ENCODE peak calls at places on chromosome 19, in nine cellular contexts. Y, J, M, V, F, B, K, Z and A are unnamed samples.

GRCh38 chr19:51926426-51926783 is 867 bp upstream of the ZNF613 start:
- DNase-seq in B (no peak), K (no peak), Y (no peak), V (no peak), J (no peak), M (no peak), Z (no peak), F (no peak), A (no peak)

GRCh38 chr19:33376931-33377557 is 3.5 kb downstream of the CEBPG start:
- DNase-seq in K (no peak), Z (no peak), F (no peak), M (no peak), V (no peak), J (no peak), B (no peak), Y (no peak), A (no peak)

GRCh38 chr19:3698386-3698950 is 1.8 kb downstream of the PIP5K1C start:
- DNase-seq in Z (peak), B (no peak), F (no peak), M (no peak), J (no peak), V (no peak), K (no peak), Y (no peak), A (no peak)

GRCh38 chr19:23470873-23471555 is 75.7 kb upstream of the ZNF91 start:
- DNase-seq in Z (no peak), M (no peak), V (no peak), F (no peak), B (peak), K (no peak), Y (no peak), J (no peak), A (no peak)

GRCh38 chr19:18990128-18990708 is 43.1 kb downstream of the SUGP2 start:
- DNase-seq in Z (no peak), V (no peak), J (no peak), K (no peak), Y (no peak), M (no peak), F (no peak), B (peak), A (no peak)

GRCh38 chr19:58328999-58329398 is 2.2 kb downstream of the ZSCAN22 start:
- DNase-seq in V (no peak), Z (no peak), M (no peak), Y (no peak), K (no peak), J (no peak), B (peak), F (no peak), A (no peak)

GRCh38 chr19:17184381-17184841 is 30.7 kb upstream of the USE1 start:
- DNase-seq in M (no peak), Z (no peak), F (no peak), B (no peak), V (no peak), J (no peak), K (no peak), Y (no peak), A (no peak)

GRCh38 chr19:47099576-47100050 is 14.0 kb downstream of the ZC3H4 start:
- DNase-seq in V (no peak), J (no peak), Z (no peak), B (no peak), F (no peak), K (no peak), M (no peak), Y (no peak), A (peak)

GRCh38 chr19:5124111-5124855 is 155.4 kb downstream of the KDM4B start:
- DNase-seq in V (no peak), F (no peak), Y (no peak), B (no peak), M (no peak), K (no peak), J (no peak), Z (no peak), A (no peak)

GRCh38 chr19:29724102-29724641 is 9.1 kb upstream of the C19orf12 start:
- DNase-seq in M (no peak), F (no peak), Y (no peak), J (no peak), K (no peak), V (no peak), B (peak), Z (no peak), A (peak)

GRCh38 chr19:43763473-43763939 is 8.7 kb upstream of the SMG9 start:
- DNase-seq in V (no peak), F (no peak), B (no peak), Z (peak), K (no peak), J (no peak), Y (no peak), M (no peak), A (no peak)

GRCh38 chr19:53912653-53913052 is 3.6 kb downstream of the CACNG7 start:
- DNase-seq in F (no peak), M (no peak), K (no peak), J (no peak), B (peak), Y (no peak), Z (no peak), V (no peak), A (no peak)

GRCh38 chr19:44948763-44949374 is 3.0 kb downstream of the APOC2 start:
- DNase-seq in M (no peak), Z (no peak), B (no peak), K (no peak), F (no peak), Y (no peak), J (no peak), V (no peak), A (no peak)

GRCh38 chr19:44867578-44867977 is 21.5 kb downstream of the NECTIN2 start:
- DNase-seq in Z (no peak), J (no peak), K (no peak), Y (no peak), M (no peak), F (no peak), B (no peak), V (no peak), A (no peak)

GRCh38 chr19:19226663-19227062 is 14.9 kb downstream of the NCAN start:
- DNase-seq in M (no peak), Y (no peak), Z (no peak), J (no peak), V (no peak), F (no peak), B (no peak), K (no peak), A (no peak)

GRCh38 chr19:35716735-35716984 is 1.1 kb upstream of the KMT2B start:
- DNase-seq in M (no peak), F (no peak), Z (peak), B (no peak), K (no peak), Y (no peak), J (no peak), V (no peak), A (peak)

GRCh38 chr19:46668662-46669061 is 7.7 kb upstream of the DACT3 start:
- DNase-seq in Z (no peak), V (no peak), M (no peak), Y (no peak), F (no peak), B (no peak), J (no peak), K (no peak), A (no peak)

GRCh38 chr19:11942843-11943108 is 17.9 kb downstream of the ZNF700 start:
- DNase-seq in M (no peak), J (no peak), K (no peak), B (peak), V (no peak), F (no peak), Z (no peak), Y (no peak), A (no peak)

GRCh38 chr19:19513671-19514070 is 1.7 kb downstream of the TSSK6 start:
- DNase-seq in K (no peak), Y (no peak), F (no peak), M (no peak), Z (no peak), V (no peak), B (no peak), J (no peak), A (no peak)

GRCh38 chr19:39824143-39825092 is 9.5 kb downstream of the DYRK1B start:
- DNase-seq in Z (peak), Y (no peak), B (peak), K (peak), F (no peak), V (peak), M (peak), J (peak), A (peak)

GRCh38 chr19:13100031-13100588 is 2.5 kb downstream of the LYL1 start:
- DNase-seq in F (no peak), B (no peak), Y (no peak), K (no peak), V (no peak), M (no peak), J (no peak), Z (no peak), A (no peak)

GRCh38 chr19:39053276-39054090 is 21.1 kb upstream of the FBXO27 start:
- DNase-seq in F (no peak), Y (no peak), M (no peak), B (no peak), Z (no peak), K (no peak), J (no peak), V (no peak), A (peak)

GRCh38 chr19:46610851-46611770 is 10.0 kb downstream of the CALM3 start:
- DNase-seq in V (no peak), Z (peak), M (no peak), Y (no peak), B (no peak), F (no peak), K (peak), J (peak), A (no peak)

GRCh38 chr19:12834976-12835757 is 788 bp upstream of the RTBDN start:
- DNase-seq in M (no peak), Y (no peak), Z (no peak), B (peak), V (no peak), J (no peak), F (peak), K (no peak), A (no peak)

GRCh38 chr19:54207908-54208783 is 7.5 kb downstream of the RPS9 start:
- DNase-seq in Y (no peak), Z (peak), K (peak), F (no peak), J (no peak), V (no peak), B (no peak), M (no peak), A (no peak)

GRCh38 chr19:13441810-13442512 is 64.3 kb downstream of the CACNA1A start:
- DNase-seq in M (peak), V (no peak), K (no peak), Y (no peak), F (no peak), Z (no peak), J (no peak), B (peak), A (no peak)

GRCh38 chr19:55096061-55096701 is 20.5 kb downstream of the EPS8L1 start:
- DNase-seq in J (no peak), B (peak), F (no peak), Z (no peak), M (no peak), Y (no peak), K (no peak), V (no peak), A (no peak)

GRCh38 chr19:45514376-45515051 is 7.2 kb downstream of the VASP start:
- DNase-seq in M (no peak), Y (no peak), K (peak), J (no peak), V (no peak), Z (no peak), F (no peak), B (no peak), A (no peak)

GRCh38 chr19:54154603-54155345 is 4.7 kb downstream of the LENG1 start:
- DNase-seq in M (no peak), J (no peak), F (no peak), V (no peak), Y (no peak), B (no peak), Z (no peak), K (no peak), A (no peak)

GRCh38 chr19:56147307-56147706 is 6.2 kb downstream of the ZNF444 start:
- DNase-seq in Y (no peak), M (no peak), B (no peak), Z (no peak), V (no peak), K (no peak), F (no peak), J (no peak), A (no peak)

GRCh38 chr19:56145698-56146097 is 4.6 kb downstream of the ZNF444 start:
- DNase-seq in F (no peak), K (no peak), M (no peak), V (no peak), J (no peak), Y (no peak), Z (no peak), B (no peak), A (no peak)

GRCh38 chr19:56144816-56145215 is 3.7 kb downstream of the ZNF444 start:
- DNase-seq in B (no peak), F (no peak), J (no peak), M (no peak), Z (no peak), V (no peak), K (no peak), Y (no peak), A (no peak)

GRCh38 chr19:56148096-56148495 is 7.0 kb downstream of the ZNF444 start:
- DNase-seq in M (no peak), V (no peak), Y (no peak), F (no peak), Z (no peak), B (no peak), K (no peak), J (no peak), A (no peak)

GRCh38 chr19:56146904-56147303 is 5.8 kb downstream of the ZNF444 start:
- DNase-seq in Z (no peak), K (no peak), V (no peak), Y (no peak), B (no peak), M (no peak), F (no peak), J (no peak), A (no peak)
- H3K27ac ChIP-seq in Z (no peak), K (no peak), V (no peak), Y (no peak), B (no peak), M (no peak), F (no peak), J (no peak), A (no peak)

DNA sequence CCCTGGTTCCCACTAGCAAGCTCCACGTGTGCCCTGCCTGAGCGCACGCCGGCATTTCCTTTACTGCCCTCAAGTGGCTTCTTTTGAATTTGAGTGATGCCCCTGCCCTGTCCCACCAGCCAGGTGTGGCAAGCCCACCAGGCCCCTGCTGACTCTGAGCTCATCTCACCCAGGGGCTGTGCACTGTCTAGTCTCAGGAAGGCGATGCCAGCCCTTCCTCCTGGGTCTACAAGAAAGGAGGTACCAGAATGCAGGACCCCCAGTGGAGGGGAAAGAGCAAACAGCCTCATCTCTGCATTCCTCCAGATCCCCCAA is 17.3 kb upstream of the EPHX3 start:
- DNase-seq in K (no peak), B (no peak), V (no peak), J (no peak), Y (no peak), F (no peak), Z (no peak), M (no peak), A (no peak)
- H3K27ac ChIP-seq in K (peak), B (peak), V (peak), J (peak), Y (peak), F (no peak), Z (peak), M (peak), A (peak)

GRCh38 chr19:41344162-41344561 is 9.6 kb downstream of the TGFB1 start:
- DNase-seq in Y (no peak), F (no peak), V (no peak), Z (no peak), J (no peak), K (no peak), M (no peak), B (no peak), A (no peak)
- H3K27ac ChIP-seq in Y (no peak), F (no peak), V (no peak), Z (no peak), J (no peak), K (no peak), M (no peak), B (no peak), A (no peak)

GRCh38 chr19:15672580-15673175 is at the start of gene CYP4F12:
- DNase-seq in B (peak), Y (peak), K (peak), V (peak), F (peak), Z (peak), M (no peak), J (peak), A (no peak)
- H3K27ac ChIP-seq in B (no peak), Y (peak), K (no peak), V (peak), F (peak), Z (no peak), M (no peak), J (peak), A (no peak)

DNA sequence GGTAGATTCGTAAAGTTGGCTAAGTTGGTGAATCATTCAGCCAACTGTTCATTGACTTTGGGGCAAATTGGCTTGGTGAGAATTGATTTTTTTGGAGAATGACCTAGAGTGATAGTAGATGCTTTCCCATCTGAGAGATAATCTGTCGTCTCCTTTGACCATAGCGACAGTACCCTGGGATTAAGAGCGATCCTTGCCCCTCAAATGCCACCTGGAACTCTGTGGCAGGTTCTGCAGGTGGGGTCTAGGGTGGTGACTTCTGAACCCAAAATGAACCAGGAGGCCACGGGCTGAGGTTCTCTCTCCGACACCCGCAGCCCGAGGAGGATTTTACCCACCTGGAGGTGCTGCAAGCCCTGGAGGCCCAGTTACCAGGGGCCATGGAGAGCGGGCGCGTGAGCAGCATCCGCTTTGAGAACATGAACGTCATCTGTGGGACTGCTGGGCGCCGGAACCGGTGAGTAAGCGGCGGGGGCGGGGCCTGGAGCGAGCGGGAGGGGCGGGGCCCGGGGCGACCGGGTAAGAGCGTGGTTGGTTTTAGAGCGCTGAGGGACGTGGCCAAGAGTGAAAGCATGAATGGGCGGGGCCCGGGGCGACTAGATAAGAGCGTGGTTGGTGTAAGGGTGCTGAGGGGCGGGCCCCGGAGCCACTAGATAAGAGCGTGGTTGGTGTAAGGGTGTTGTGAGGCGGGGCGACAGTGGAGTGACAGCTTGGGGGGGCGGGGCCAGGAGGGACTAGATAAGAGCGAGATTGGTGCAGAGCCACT is 8.6 kb downstream of the C19orf81 start:
- DNase-seq in Y (peak), F (peak), K (peak), Z (peak), M (peak), J (peak), B (peak), V (peak), A (peak)
- H3K27ac ChIP-seq in Y (peak), F (peak), K (peak), Z (no peak), M (peak), J (no peak), B (peak), V (no peak), A (peak)

GRCh38 chr19:28482221-28482620 is 730.7 kb downstream of the UQCRFS1 start:
- DNase-seq in M (no peak), Y (no peak), V (no peak), Z (no peak), F (no peak), B (peak), J (no peak), K (no peak), A (peak)

GRCh38 chr19:28486934-28487333 is 726.0 kb downstream of the UQCRFS1 start:
- DNase-seq in B (no peak), J (no peak), Y (no peak), M (no peak), F (no peak), K (no peak), Z (no peak), V (no peak), A (no peak)

GRCh38 chr19:28483197-28483596 is 729.8 kb downstream of the UQCRFS1 start:
- DNase-seq in B (no peak), J (no peak), Z (no peak), V (no peak), M (no peak), Y (no peak), K (no peak), F (no peak), A (no peak)

GRCh38 chr19:28485300-28485699 is 727.7 kb downstream of the UQCRFS1 start:
- DNase-seq in B (no peak), F (no peak), Z (peak), K (no peak), V (no peak), M (no peak), J (no peak), Y (no peak), A (no peak)

GRCh38 chr19:28481674-28482073 is 731.3 kb downstream of the UQCRFS1 start:
- DNase-seq in K (no peak), Y (no peak), M (no peak), J (no peak), F (no peak), Z (no peak), B (no peak), V (no peak), A (no peak)
- H3K27ac ChIP-seq in K (no peak), Y (no peak), M (no peak), J (no peak), F (no peak), Z (no peak), B (no peak), V (no peak), A (no peak)

DNA sequence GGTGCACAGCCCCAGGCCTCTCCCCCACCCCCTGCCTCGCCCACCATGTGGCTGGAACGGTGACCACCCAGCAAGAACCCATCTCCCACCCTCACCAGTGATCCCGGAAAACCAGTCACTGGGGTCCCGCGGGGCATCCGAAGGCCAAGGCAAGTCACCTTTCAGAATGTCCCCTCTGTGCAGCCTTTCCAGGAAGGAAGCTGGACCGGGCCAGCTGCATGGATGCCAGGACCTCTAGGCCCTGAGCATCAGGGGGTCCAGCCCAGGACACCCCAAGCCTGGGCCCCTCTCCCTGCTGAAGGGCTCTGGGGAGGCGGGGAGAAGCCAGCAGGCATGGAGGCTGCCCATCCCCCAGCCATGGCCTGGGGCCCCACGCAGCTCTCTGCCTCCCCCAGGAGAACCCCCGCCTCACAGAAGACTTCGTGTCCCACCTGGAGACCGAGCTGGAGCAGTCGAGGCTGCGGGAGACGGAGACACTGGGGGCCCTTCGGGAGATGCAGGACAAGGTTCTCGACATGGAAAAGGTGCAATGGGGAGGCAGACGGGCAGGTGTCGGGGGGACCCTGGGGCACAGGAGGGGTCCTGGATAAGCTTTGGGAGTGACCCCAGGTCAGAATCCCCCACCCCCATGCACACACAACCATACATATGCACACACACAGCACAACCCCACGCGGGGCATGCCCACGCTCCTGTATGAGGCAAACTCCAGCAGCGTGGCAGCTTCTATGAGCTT is 13.9 kb downstream of the PRR36 start:
- DNase-seq in K (no peak), Z (no peak), J (no peak), F (no peak), V (no peak), B (no peak), M (no peak), Y (no peak), A (no peak)
- H3K27ac ChIP-seq in K (no peak), Z (no peak), J (no peak), F (no peak), V (no peak), B (no peak), M (no peak), Y (no peak), A (peak)

GRCh38 chr19:1065606-1066109 is 1.3 kb upstream of the ARHGAP45 start:
- DNase-seq in M (no peak), Y (no peak), B (peak), J (no peak), Z (no peak), F (peak), V (no peak), K (no peak), A (no peak)
- H3K27ac ChIP-seq in M (no peak), Y (peak), B (no peak), J (no peak), Z (no peak), F (peak), V (no peak), K (peak), A (no peak)